ENCODE peak calls at places on chromosomes 12 and 14, in four cellular contexts. E is sigmoid colon, H is stomach, Y is GM12878. M is an unnamed sample.

GRCh38 chr14:58805605-58806358 is 168.0 kb downstream of the DACT1 start:
- DNase-seq in H (no peak), Y (no peak), E (no peak), M (no peak)

GRCh38 chr12:53068811-53069585 is 10.2 kb downstream of the SPRYD3 start:
- DNase-seq in E (peak), H (no peak), Y (no peak), M (no peak)

GRCh38 chr12:63795944-63796343 is 16.2 kb downstream of the RXYLT1 start:
- DNase-seq in E (no peak), Y (no peak), H (no peak), M (no peak)

GRCh38 chr14:97299661-97300060 is 502.5 kb downstream of the VRK1 start:
- DNase-seq in H (no peak), Y (no peak), E (no peak), M (no peak)

GRCh38 chr14:75968461-75968860 is 13.3 kb downstream of the TGFB3 start:
- DNase-seq in Y (no peak), H (no peak), E (no peak), M (no peak)

GRCh38 chr12:31835276-31835882 is 106.6 kb upstream of the AMN1 start:
- DNase-seq in E (no peak), H (no peak), Y (no peak), M (no peak)

GRCh38 chr14:100394886-100395672 is 71.9 kb downstream of the SLC25A47 start:
- DNase-seq in Y (no peak), E (peak), H (no peak), M (no peak)

GRCh38 chr12:109735825-109736551 is 22.4 kb downstream of the FAM222A start:
- DNase-seq in E (peak), H (peak), Y (no peak), M (peak)

GRCh38 chr14:50929506-50929905 is 14.8 kb downstream of the PYGL start:
- DNase-seq in E (no peak), Y (no peak), H (no peak), M (no peak)

GRCh38 chr14:53249059-53249458 is 95.9 kb upstream of the DDHD1 start:
- DNase-seq in Y (no peak), H (no peak), E (no peak), M (no peak)

GRCh38 chr14:73424453-73424852 is 33.9 kb downstream of the NUMB start:
- DNase-seq in E (no peak), H (no peak), Y (no peak), M (no peak)

GRCh38 chr14:73234586-73235394 is 2.5 kb upstream of the PAPLN start:
- DNase-seq in H (no peak), Y (no peak), E (peak), M (no peak)

GRCh38 chr12:103801709-103802585 is 39.1 kb downstream of the NT5DC3 start:
- DNase-seq in Y (no peak), E (peak), H (no peak), M (no peak)

GRCh38 chr12:53568428-53569173 is 57.6 kb downstream of the ATF7 start:
- DNase-seq in Y (no peak), H (no peak), E (no peak), M (no peak)

GRCh38 chr12:88142610-88142991 is 494 bp downstream of the TMTC3 start:
- DNase-seq in E (peak), H (peak), Y (no peak), M (peak)

GRCh38 chr12:56300644-56301464 is 724 bp upstream of the CS start:
- DNase-seq in Y (no peak), H (no peak), E (no peak), M (peak)

GRCh38 chr12:116559080-116559329 is 176 bp upstream of the MAP1LC3B2 start:
- DNase-seq in E (no peak), H (no peak), Y (peak), M (no peak)
- H3K4me3 ChIP-seq in E (no peak), H (peak), Y (peak), M (peak)

GRCh38 chr12:42791399-42791798 is 201.9 kb upstream of the PRICKLE1 start:
- DNase-seq in Y (no peak), H (no peak), E (no peak), M (no peak)

GRCh38 chr12:42789808-42790760 is 200.5 kb upstream of the PRICKLE1 start:
- DNase-seq in H (no peak), E (no peak), Y (no peak), M (no peak)

GRCh38 chr12:42794811-42795210 is 205.3 kb upstream of the PRICKLE1 start:
- DNase-seq in Y (no peak), H (no peak), E (no peak), M (no peak)

GRCh38 chr12:42792265-42792664 is 202.7 kb upstream of the PRICKLE1 start:
- DNase-seq in H (no peak), Y (no peak), E (no peak), M (no peak)

DNA sequence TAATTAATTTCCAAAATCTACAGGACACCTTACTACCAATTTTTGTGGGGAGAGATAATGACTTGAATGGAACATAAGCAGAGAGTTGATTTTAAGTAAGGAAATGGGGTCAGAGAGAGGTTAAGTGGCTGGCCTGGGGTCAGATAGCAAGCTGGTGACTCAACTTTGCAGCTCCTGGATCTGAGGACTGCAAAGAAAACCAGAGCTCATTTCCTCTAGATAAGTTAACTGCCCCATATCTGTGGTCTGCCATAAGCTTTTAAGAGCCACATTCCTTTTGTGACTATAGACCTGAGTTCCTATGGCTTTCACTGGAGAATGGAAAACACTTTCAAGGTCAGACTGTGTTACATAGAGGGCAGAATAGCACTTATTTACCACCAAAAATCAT is 201.2 kb upstream of the PRICKLE1 start:
- DNase-seq in Y (no peak), H (no peak), E (no peak), M (no peak)
- TF ChIP-seq EP300 in Y (no peak), H (no peak), E (no peak), M (no peak)

DNA sequence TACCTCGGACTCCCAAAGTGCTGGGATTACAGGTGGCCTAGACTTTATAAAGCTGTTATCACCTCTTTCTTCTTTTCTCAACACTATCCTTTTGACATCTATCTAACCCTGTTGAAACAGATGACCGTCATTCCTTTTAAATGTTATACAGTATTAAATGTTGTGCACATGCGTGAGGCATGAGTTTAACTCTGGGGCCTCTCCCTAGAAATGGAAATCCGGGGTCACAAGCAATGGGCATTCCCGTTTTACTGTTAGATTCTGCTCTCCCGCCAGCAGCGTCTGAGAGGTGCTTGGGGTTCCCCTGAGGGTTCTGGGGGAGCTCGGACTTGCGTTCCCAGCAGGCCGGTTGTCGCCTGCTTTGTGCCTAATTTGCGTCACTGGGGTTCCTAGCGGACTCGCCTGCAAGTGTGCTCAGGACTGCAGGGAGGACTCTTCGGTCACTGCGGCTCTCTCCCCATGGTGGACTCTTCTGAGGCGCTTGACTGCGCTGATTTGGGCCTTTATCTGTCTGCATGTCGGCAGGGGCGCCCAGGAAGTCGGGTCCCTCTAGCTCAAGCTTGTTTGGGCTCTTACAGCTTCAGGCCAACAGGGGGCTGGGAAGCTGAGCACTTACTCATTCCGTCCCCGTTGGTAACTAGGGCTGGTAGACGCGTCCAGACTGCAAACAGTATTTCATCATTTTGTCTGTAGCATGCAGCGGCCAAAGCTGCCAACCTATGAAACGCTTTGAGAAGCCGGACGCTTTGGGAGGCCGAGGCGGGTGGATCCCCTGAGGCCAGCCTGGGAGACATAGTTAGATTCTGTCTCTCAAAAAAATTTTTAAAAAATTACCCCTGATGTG is 1.2 kb upstream of the RAN start:
- DNase-seq in E (peak), H (peak), Y (peak), M (peak)
- TF ChIP-seq POLR2AphosphoS5 in E (peak), H (no peak), Y (peak), M (no peak)

DNA sequence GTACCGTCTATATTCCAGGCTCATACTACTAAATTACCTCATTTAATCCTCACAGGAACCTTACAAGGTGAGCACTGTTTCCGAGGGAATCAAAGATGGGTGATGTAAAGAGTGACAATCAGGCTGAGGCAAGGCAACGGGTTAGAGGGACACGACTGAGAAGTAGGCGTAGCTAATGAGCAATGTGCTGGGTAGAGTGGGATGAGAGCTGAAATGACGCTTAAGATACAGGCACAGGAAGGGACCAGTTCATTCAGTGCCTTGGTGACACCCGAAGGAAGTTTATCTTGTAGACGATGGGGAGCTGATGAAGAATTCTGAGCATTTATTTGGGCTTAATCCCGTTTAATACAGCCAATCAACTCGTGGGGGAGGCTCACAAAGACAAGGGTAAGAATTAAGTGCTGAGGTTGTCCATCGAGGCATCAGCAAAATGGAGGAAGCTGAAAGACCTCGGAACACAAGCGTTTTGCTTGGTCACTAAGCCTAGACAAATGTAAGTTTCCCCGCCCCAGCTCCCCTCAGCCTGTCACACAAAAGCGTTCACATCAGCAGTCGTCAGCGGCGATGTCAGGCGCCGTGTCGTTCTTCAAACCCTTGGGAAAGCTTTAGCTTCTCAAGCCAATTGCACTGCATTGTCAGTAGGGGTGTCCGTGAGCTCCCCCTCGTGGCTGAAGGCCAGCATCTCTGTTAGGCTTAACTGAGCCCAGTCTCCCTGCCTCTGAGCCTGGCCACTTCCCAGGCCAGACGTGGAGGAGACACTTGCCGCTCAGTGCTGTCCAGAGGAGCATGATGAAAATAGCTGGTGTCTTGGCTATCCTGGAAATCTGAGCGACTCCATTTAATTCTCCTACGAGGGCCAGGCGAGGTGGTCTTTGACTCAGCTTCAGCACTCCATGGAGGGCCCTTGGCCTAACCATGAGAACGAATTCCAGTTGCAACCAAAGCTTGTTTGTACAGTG is 288.5 kb upstream of the G2E3 start:
- DNase-seq in H (peak), E (peak), Y (no peak), M (peak)
- H3K4me3 ChIP-seq in H (no peak), E (no peak), Y (no peak), M (peak)

GRCh38 chr12:8687846-8688601 is 9.8 kb upstream of the RIMKLB start:
- DNase-seq in H (no peak), Y (no peak), E (peak), M (no peak)
- TF ChIP-seq EP300 in H (no peak), Y (no peak), E (no peak), M (no peak)

DNA sequence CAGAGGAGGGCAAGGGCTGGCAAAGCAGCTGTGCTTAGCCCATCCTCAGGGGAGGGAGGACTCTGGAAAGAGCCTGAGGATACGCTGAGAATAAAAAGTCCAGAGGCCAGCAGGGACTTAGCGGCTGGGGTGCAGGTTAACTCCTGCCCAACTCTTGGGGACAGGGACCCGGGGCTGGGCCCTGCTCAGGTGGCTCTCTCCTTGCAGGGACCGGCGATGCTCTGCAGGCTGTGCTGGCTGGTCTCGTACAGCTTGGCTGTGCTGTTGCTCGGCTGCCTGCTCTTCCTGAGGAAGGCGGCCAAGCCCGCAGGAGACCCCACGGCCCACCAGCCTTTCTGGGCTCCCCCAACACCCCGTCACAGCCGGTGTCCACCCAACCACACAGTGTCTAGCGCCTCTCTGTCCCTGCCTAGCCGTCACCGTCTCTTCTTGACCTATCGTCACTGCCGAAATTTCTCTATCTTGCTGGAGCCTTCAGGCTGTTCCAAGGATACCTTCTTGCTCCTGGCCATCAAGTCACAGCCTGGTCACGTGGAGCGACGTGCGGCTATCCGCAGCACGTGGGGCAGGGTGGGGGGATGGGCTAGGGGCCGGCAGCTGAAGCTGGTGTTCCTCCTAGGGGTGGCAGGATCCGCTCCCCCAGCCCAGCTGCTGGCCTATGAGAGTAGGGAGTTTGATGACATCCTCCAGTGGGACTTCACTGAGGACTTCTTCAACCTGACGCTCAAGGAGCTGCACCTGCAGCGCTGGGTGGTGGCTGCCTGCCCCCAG is 2.8 kb downstream of the B3GNT4 start:
- DNase-seq in H (no peak), E (no peak), Y (no peak), M (peak)
- TF ChIP-seq POLR2AphosphoS5 in H (no peak), E (no peak), Y (peak), M (no peak)

DNA sequence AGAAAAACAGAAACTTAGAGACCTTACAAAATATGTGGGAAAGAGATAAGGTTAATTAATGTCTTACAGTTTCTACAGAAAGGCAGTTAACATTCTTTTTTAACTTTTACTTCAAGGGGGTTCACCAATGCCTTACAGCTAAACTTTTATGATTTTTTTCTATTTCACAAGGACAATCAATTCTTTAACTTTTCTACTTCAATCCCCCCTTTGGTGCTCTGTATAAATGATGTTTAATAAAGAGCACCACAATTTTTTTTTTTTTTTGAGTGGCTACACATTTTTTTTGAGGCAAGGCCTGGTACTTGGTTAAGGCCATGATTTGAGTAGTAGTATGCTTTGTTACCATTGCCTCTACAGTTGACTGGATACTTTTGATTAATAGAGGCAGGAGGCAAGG is 279.6 kb downstream of the PRKD1 start:
- DNase-seq in E (no peak), Y (no peak), H (no peak), M (no peak)
- H3K4me3 ChIP-seq in E (no peak), Y (no peak), H (no peak), M (no peak)

DNA sequence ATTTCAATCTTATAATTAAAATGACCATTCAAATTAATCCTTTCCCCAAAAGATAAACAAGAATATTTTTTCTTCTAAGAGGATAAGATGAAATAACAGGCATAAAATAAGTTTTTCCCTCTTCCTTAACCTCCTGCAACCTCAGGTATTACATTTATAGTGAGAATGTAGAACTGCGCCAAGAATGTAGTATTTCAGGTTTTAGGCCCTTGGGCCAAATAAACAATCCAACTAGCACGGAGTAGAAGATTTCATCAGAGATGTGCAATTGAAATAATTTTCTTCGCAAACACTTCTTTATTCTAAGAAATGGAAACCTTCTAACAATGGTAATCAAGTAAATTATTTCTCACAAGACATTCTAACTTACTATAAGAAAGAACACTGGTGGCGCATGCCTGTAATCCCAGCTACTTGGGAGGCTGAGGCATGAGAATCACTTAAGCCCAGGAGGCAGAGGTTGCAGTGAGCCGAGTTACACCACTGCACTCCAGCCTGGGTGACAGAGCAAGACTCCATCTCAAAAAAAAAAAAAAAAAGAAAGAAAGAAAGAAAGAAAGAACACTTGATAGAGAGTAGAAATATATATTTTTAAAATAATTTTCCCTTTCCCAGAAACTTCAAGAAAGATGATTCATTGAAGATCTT is 100.8 kb downstream of the TAOK3 start:
- DNase-seq in Y (no peak), E (no peak), H (no peak), M (no peak)
- TF ChIP-seq EP300 in Y (no peak), E (no peak), H (no peak), M (no peak)

GRCh38 chr12:77273898-77274297 is 208.5 kb upstream of the E2F7 start:
- DNase-seq in Y (no peak), E (no peak), H (no peak), M (no peak)
- TF ChIP-seq POLR2AphosphoS5 in Y (no peak), E (no peak), H (no peak), M (no peak)